ENCODE peak calls at places on chromosomes 1 and 21, in six cellular contexts. One of them, this sample, is unnamed.

GRCh38 chr1:43668956-43669355 is 19.0 kb downstream of the KDM4A start:
- DNase-seq in left ventricle myocardium inferior: no peak
- DNase-seq in endodermal cell: no peak
- DNase-seq in A549: no peak
- DNase-seq in cardiac fibroblast: peak
- DNase-seq in stomach: no peak
- DNase-seq in this sample: peak

GRCh38 chr1:111222308-111223125 is 5.0 kb upstream of the CHI3L2 start:
- DNase-seq in cardiac fibroblast: peak
- DNase-seq in endodermal cell: peak
- DNase-seq in left ventricle myocardium inferior: peak
- DNase-seq in stomach: peak
- DNase-seq in A549: peak
- DNase-seq in this sample: peak

GRCh38 chr1:63367218-63368103 is at the start of gene ALG6:
- DNase-seq in cardiac fibroblast: peak
- DNase-seq in A549: peak
- DNase-seq in endodermal cell: peak
- DNase-seq in left ventricle myocardium inferior: peak
- DNase-seq in stomach: peak
- DNase-seq in this sample: peak

GRCh38 chr1:171245458-171246064 is 2.7 kb upstream of the FMO1 start:
- DNase-seq in left ventricle myocardium inferior: no peak
- DNase-seq in cardiac fibroblast: peak
- DNase-seq in A549: peak
- DNase-seq in endodermal cell: peak
- DNase-seq in stomach: no peak
- DNase-seq in this sample: no peak

GRCh38 chr1:47774986-47775834 is 222.0 kb downstream of the TRABD2B start:
- DNase-seq in cardiac fibroblast: no peak
- DNase-seq in endodermal cell: no peak
- DNase-seq in A549: no peak
- DNase-seq in stomach: no peak
- DNase-seq in left ventricle myocardium inferior: no peak
- DNase-seq in this sample: peak

GRCh38 chr1:5466487-5466886 is 525.7 kb downstream of the NPHP4 start:
- DNase-seq in endodermal cell: no peak
- DNase-seq in left ventricle myocardium inferior: no peak
- DNase-seq in A549: no peak
- DNase-seq in cardiac fibroblast: no peak
- DNase-seq in stomach: no peak
- DNase-seq in this sample: no peak

GRCh38 chr1:77888429-77889239 is at the start of gene NEXN:
- DNase-seq in A549: peak
- DNase-seq in left ventricle myocardium inferior: peak
- DNase-seq in stomach: peak
- DNase-seq in endodermal cell: peak
- DNase-seq in cardiac fibroblast: peak
- DNase-seq in this sample: peak

GRCh38 chr1:92691937-92692336 is 93.0 kb downstream of the EVI5 start:
- DNase-seq in left ventricle myocardium inferior: no peak
- DNase-seq in A549: no peak
- DNase-seq in cardiac fibroblast: no peak
- DNase-seq in stomach: no peak
- DNase-seq in endodermal cell: no peak
- DNase-seq in this sample: no peak

GRCh38 chr1:24369199-24369598 is 44.4 kb downstream of the STPG1 start:
- DNase-seq in left ventricle myocardium inferior: no peak
- DNase-seq in stomach: no peak
- DNase-seq in endodermal cell: no peak
- DNase-seq in cardiac fibroblast: peak
- DNase-seq in A549: no peak
- DNase-seq in this sample: no peak

GRCh38 chr21:25296239-25296638 is 311.0 kb downstream of the MRPL39 start:
- DNase-seq in stomach: no peak
- DNase-seq in endodermal cell: no peak
- DNase-seq in left ventricle myocardium inferior: no peak
- DNase-seq in cardiac fibroblast: peak
- DNase-seq in A549: no peak
- DNase-seq in this sample: peak

GRCh38 chr1:217526636-217527035 is 104.3 kb downstream of the GPATCH2 start:
- DNase-seq in endodermal cell: no peak
- DNase-seq in left ventricle myocardium inferior: no peak
- DNase-seq in A549: no peak
- DNase-seq in stomach: no peak
- DNase-seq in cardiac fibroblast: peak
- DNase-seq in this sample: no peak

GRCh38 chr1:56506314-56506743 is 73.0 kb downstream of the PLPP3 start:
- DNase-seq in endodermal cell: no peak
- DNase-seq in left ventricle myocardium inferior: peak
- DNase-seq in cardiac fibroblast: no peak
- DNase-seq in stomach: no peak
- DNase-seq in A549: no peak
- DNase-seq in this sample: peak

GRCh38 chr21:25491267-25491666 is 116.0 kb downstream of the MRPL39 start:
- DNase-seq in endodermal cell: no peak
- DNase-seq in cardiac fibroblast: no peak
- DNase-seq in stomach: no peak
- DNase-seq in A549: no peak
- DNase-seq in left ventricle myocardium inferior: no peak
- DNase-seq in this sample: no peak

GRCh38 chr1:38559180-38559874 is 300.2 kb downstream of the RRAGC start:
- DNase-seq in endodermal cell: peak
- DNase-seq in cardiac fibroblast: no peak
- DNase-seq in stomach: peak
- DNase-seq in left ventricle myocardium inferior: no peak
- DNase-seq in A549: no peak
- DNase-seq in this sample: peak

GRCh38 chr1:228900099-228900965 is 165.1 kb downstream of the RHOU start:
- DNase-seq in A549: no peak
- DNase-seq in stomach: no peak
- DNase-seq in endodermal cell: no peak
- DNase-seq in left ventricle myocardium inferior: peak
- DNase-seq in cardiac fibroblast: no peak
- DNase-seq in this sample: no peak

GRCh38 chr1:231252336-231252735 is 11.3 kb downstream of the GNPAT start:
- DNase-seq in endodermal cell: peak
- DNase-seq in A549: no peak
- DNase-seq in cardiac fibroblast: no peak
- DNase-seq in stomach: no peak
- DNase-seq in left ventricle myocardium inferior: no peak
- DNase-seq in this sample: no peak

GRCh38 chr21:31447477-31447876 is 103.4 kb upstream of the TIAM1 start:
- DNase-seq in stomach: no peak
- DNase-seq in endodermal cell: no peak
- DNase-seq in left ventricle myocardium inferior: no peak
- DNase-seq in A549: no peak
- DNase-seq in cardiac fibroblast: peak
- DNase-seq in this sample: no peak

GRCh38 chr1:90220941-90221693 is 226.2 kb downstream of the ZNF326 start:
- DNase-seq in A549: no peak
- DNase-seq in cardiac fibroblast: no peak
- DNase-seq in left ventricle myocardium inferior: no peak
- DNase-seq in stomach: no peak
- DNase-seq in endodermal cell: no peak
- DNase-seq in this sample: no peak

GRCh38 chr1:168081373-168082007 is 55.2 kb downstream of the GPR161 start:
- DNase-seq in stomach: no peak
- DNase-seq in endodermal cell: no peak
- DNase-seq in cardiac fibroblast: peak
- DNase-seq in A549: no peak
- DNase-seq in left ventricle myocardium inferior: no peak
- DNase-seq in this sample: peak

GRCh38 chr1:214637125-214637524 is 34.1 kb downstream of the CENPF start:
- DNase-seq in stomach: no peak
- DNase-seq in left ventricle myocardium inferior: no peak
- DNase-seq in endodermal cell: no peak
- DNase-seq in A549: no peak
- DNase-seq in cardiac fibroblast: no peak
- DNase-seq in this sample: no peak

GRCh38 chr1:43270421-43271095 is 775 bp downstream of the TMEM125 start:
- DNase-seq in left ventricle myocardium inferior: no peak
- DNase-seq in endodermal cell: peak
- DNase-seq in A549: no peak
- DNase-seq in cardiac fibroblast: no peak
- DNase-seq in stomach: peak
- DNase-seq in this sample: peak

GRCh38 chr21:45818904-45819285 is 162.7 kb upstream of the COL6A1 start:
- DNase-seq in left ventricle myocardium inferior: no peak
- DNase-seq in cardiac fibroblast: peak
- DNase-seq in stomach: no peak
- DNase-seq in A549: peak
- DNase-seq in endodermal cell: no peak
- DNase-seq in this sample: no peak

GRCh38 chr1:15958788-15959187 is 17.1 kb downstream of the ZBTB17 start:
- DNase-seq in stomach: no peak
- DNase-seq in left ventricle myocardium inferior: no peak
- DNase-seq in endodermal cell: no peak
- DNase-seq in A549: no peak
- DNase-seq in cardiac fibroblast: peak
- DNase-seq in this sample: no peak

GRCh38 chr1:15958111-15958510 is 17.8 kb downstream of the ZBTB17 start:
- DNase-seq in A549: no peak
- DNase-seq in stomach: no peak
- DNase-seq in left ventricle myocardium inferior: no peak
- DNase-seq in endodermal cell: no peak
- DNase-seq in cardiac fibroblast: no peak
- DNase-seq in this sample: no peak

GRCh38 chr1:15956150-15956549 is 19.8 kb downstream of the ZBTB17 start:
- DNase-seq in left ventricle myocardium inferior: no peak
- DNase-seq in cardiac fibroblast: peak
- DNase-seq in stomach: no peak
- DNase-seq in endodermal cell: no peak
- DNase-seq in A549: no peak
- DNase-seq in this sample: no peak

GRCh38 chr1:15955552-15955951 is 20.3 kb downstream of the ZBTB17 start:
- DNase-seq in cardiac fibroblast: no peak
- DNase-seq in endodermal cell: no peak
- DNase-seq in left ventricle myocardium inferior: no peak
- DNase-seq in stomach: no peak
- DNase-seq in A549: no peak
- DNase-seq in this sample: no peak

DNA sequence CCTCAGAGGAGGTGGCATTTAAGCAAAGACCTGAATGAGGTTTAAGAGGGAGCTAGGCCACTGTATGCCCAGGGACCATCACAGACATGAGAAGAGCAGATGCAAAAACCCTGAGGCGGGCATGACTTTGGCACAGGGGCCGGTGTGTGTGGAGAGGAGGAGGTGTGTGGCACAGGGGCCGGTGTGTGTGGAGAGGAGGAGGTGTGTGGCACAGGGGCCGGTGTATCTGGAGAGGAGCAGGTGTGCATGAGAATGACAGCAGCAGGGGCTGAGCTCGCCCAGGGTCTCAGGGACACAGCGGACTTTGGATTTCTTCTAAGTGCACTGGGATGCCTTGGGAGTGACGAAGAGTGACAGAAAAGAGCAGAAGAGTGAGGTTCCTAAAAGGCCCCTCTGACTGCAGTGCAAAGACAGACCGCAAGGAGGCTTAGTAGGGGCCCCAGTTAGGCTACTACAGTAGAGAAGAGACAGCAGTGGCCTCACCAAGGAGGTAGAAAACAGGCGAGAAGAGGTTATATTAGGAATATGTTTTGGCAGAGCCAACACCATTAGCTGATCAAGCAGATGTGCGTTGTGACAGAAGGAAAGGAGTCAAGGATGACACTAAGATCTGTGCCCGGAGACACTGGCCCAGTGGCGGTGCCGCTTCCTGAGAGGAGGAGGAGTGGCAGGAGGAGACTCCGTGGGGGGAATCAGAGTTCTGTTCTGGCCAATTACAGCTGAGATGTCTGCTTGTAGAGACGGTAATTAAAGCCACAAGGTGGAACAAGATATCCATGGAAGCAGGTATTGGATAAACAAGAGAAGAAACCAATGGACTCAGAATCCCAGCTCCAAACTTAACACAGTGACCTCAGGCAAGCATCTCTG is 18.4 kb downstream of the ZBTB17 start:
- DNase-seq in stomach: no peak
- DNase-seq in cardiac fibroblast: no peak
- DNase-seq in A549: no peak
- DNase-seq in endodermal cell: peak
- DNase-seq in left ventricle myocardium inferior: no peak
- DNase-seq in this sample: no peak
- TF ChIP-seq CTCF in stomach: no peak
- TF ChIP-seq CTCF in cardiac fibroblast: peak
- TF ChIP-seq CTCF in A549: peak
- TF ChIP-seq CTCF in endodermal cell: peak
- TF ChIP-seq CTCF in left ventricle myocardium inferior: peak
- TF ChIP-seq CTCF in this sample: no peak

GRCh38 chr1:160748182-160748876 is 9.3 kb downstream of the SLAMF7 start:
- DNase-seq in A549: peak
- DNase-seq in cardiac fibroblast: peak
- DNase-seq in left ventricle myocardium inferior: no peak
- DNase-seq in endodermal cell: peak
- DNase-seq in stomach: no peak
- DNase-seq in this sample: no peak
- TF ChIP-seq CTCF in A549: peak
- TF ChIP-seq CTCF in cardiac fibroblast: no peak
- TF ChIP-seq CTCF in left ventricle myocardium inferior: no peak
- TF ChIP-seq CTCF in endodermal cell: peak
- TF ChIP-seq CTCF in stomach: no peak
- TF ChIP-seq CTCF in this sample: no peak

DNA sequence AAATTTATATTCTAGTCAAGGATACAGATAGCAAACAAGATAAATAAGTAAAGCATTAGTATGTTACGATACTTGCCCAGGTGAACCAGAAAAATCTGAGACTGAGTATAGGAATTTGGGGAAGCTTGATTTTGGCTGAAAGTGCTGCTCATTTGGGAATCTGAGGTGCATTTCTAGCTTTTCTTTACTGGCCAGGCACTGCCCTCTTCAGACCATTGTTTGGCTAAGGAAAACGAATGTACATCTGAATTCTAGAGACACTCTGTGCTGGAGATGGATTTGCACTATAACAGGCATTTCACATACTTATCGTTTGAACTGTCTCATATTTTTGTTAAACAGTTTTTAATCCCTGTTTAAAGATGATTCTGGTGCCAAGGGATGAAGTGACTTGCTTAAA is 23.4 kb downstream of the ARID1A start:
- DNase-seq in left ventricle myocardium inferior: no peak
- DNase-seq in stomach: no peak
- DNase-seq in endodermal cell: no peak
- DNase-seq in A549: no peak
- DNase-seq in cardiac fibroblast: no peak
- DNase-seq in this sample: no peak
- TF ChIP-seq CTCF in left ventricle myocardium inferior: no peak
- TF ChIP-seq CTCF in stomach: no peak
- TF ChIP-seq CTCF in endodermal cell: no peak
- TF ChIP-seq CTCF in A549: no peak
- TF ChIP-seq CTCF in cardiac fibroblast: no peak
- TF ChIP-seq CTCF in this sample: no peak

DNA sequence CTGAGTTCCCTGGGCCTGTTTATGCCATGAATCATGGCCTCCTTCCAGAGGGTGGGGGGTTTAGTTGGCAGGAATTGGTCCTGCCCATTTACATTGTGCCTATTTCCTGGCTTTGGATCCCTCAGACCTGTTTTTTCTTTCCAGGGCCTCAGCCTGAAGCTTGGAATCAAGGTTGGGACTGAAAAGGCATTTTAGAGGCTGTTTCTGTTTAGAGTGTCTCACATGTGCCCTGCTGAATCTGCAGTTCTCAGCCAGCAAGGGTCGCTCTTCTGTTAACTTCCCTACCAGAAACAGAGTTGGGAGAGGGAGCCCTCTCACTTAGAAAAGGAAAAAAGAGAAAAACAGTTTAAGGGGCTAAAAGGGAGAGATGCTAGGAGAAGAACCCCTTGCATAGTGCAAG is 191.1 kb downstream of the PTPRC start:
- DNase-seq in endodermal cell: peak
- DNase-seq in A549: peak
- DNase-seq in left ventricle myocardium inferior: no peak
- DNase-seq in stomach: no peak
- DNase-seq in cardiac fibroblast: peak
- DNase-seq in this sample: no peak
- TF ChIP-seq CTCF in endodermal cell: peak
- TF ChIP-seq CTCF in A549: no peak
- TF ChIP-seq CTCF in left ventricle myocardium inferior: no peak
- TF ChIP-seq CTCF in stomach: no peak
- TF ChIP-seq CTCF in cardiac fibroblast: peak
- TF ChIP-seq CTCF in this sample: no peak